ENCODE peak calls at places on chromosomes 6 and 20, in four cellular contexts. E, F, O and S are unnamed samples.
A peak's percentile ranks its signal among the peaks of the same experiment; 100 is the strongest.

GRCh38 chr6:2589171-2589661 is 161.5 kb downstream of the MYLK4 start:
- DNase-seq in F (no peak), O (no peak), E (no peak), S (no peak)

GRCh38 chr6:127608554-127609270 is 31.7 kb downstream of the C6orf58 start:
- DNase-seq in F (no peak), O (no peak), E (no peak), S (no peak)

GRCh38 chr6:124199226-124199625 is 395.6 kb downstream of the NKAIN2 start:
- DNase-seq in E (no peak), O (no peak), F (no peak), S (no peak)

GRCh38 chr6:53679446-53679933 is 13.9 kb upstream of the KLHL31 start:
- DNase-seq in F (no peak), E (no peak), O (peak; percentile 44), S (peak; percentile 60)

GRCh38 chr6:123091091-123091895 is 95.3 kb downstream of the CLVS2 start:
- DNase-seq in F (no peak), O (no peak), E (no peak), S (peak; percentile 3)

GRCh38 chr6:100663219-100663863 is 198.6 kb upstream of the SIM1 start:
- DNase-seq in F (no peak), O (no peak), E (no peak), S (no peak)

GRCh38 chr20:33169176-33169794 is 1.3 kb downstream of the BPIFA2 start:
- DNase-seq in F (no peak), E (no peak), O (no peak), S (peak; percentile 29)

GRCh38 chr6:143096403-143096802 is 35.7 kb downstream of the AIG1 start:
- DNase-seq in F (no peak), O (no peak), E (no peak), S (no peak)

GRCh38 chr6:33313709-33314514 is at the start of gene TAPBP:
- DNase-seq in O (peak; percentile 42), E (no peak), F (peak; percentile 84), S (peak; percentile 44)

GRCh38 chr20:5990946-5991345 is 40.5 kb downstream of the MCM8 start:
- DNase-seq in O (no peak), F (no peak), E (no peak), S (no peak)

GRCh38 chr20:24915892-24916291 is 33.2 kb upstream of the CST7 start:
- DNase-seq in E (peak; percentile 7), O (no peak), F (no peak), S (no peak)

GRCh38 chr20:23629017-23629541 is 8.7 kb downstream of the CST3 start:
- DNase-seq in O (peak; percentile 77), E (peak; percentile 71), F (no peak), S (peak; percentile 68)

GRCh38 chr6:136174510-136174909 is 75.6 kb downstream of the MTFR2 start:
- DNase-seq in O (no peak), E (no peak), F (no peak), S (no peak)